ENCODE peak calls at places on chromosomes 3 and 15, in six cellular contexts. M is glutamatergic neuron; G is cardiac muscle cell; V is CD8-positive, alpha-beta T cell; B is progenitor cell of endocrine pancreas; J is GM13976. C is an unnamed sample.

GRCh38 chr3:165103616-165104015 is 25.3 kb upstream of the SI start:
- DNase-seq in M (no peak), G (no peak), V (no peak), B (no peak), J (no peak), C (no peak)

GRCh38 chr3:155843569-155843968 is 10.7 kb downstream of the SLC33A1 start:
- DNase-seq in M (no peak), G (no peak), V (no peak), B (no peak), J (no peak), C (no peak)

GRCh38 chr3:52141751-52142150 is 12.5 kb downstream of the POC1A start:
- DNase-seq in M (no peak), G (no peak), V (no peak), B (no peak), J (no peak), C (no peak)

GRCh38 chr3:126959921-126960603 is 22.9 kb upstream of the PLXNA1 start:
- DNase-seq in M (peak; percentile 26), G (peak; percentile 43), V (no peak), B (no peak), J (no peak), C (no peak)

GRCh38 chr15:80773122-80773551 is 6.0 kb upstream of the CEMIP start:
- DNase-seq in M (no peak), G (no peak), V (no peak), B (no peak), J (no peak), C (no peak)

GRCh38 chr3:55780913-55781312 is 293.8 kb upstream of the WNT5A start:
- DNase-seq in M (no peak), G (no peak), V (no peak), B (no peak), J (no peak), C (no peak)

GRCh38 chr15:68411276-68411675 is 20.7 kb downstream of the ITGA11 start:
- DNase-seq in M (no peak), G (no peak), V (peak; percentile 19), B (no peak), J (no peak), C (no peak)

GRCh38 chr3:119257654-119258410 is 17.2 kb upstream of the B4GALT4 start:
- DNase-seq in M (no peak), G (peak; percentile 54), V (no peak), B (no peak), J (peak; percentile 17), C (no peak)

GRCh38 chr15:39925112-39925830 is 5.2 kb upstream of the GPR176 start:
- DNase-seq in M (no peak), G (no peak), V (no peak), B (no peak), J (no peak), C (no peak)

GRCh38 chr3:42079701-42080323 is 11.3 kb upstream of the TRAK1 start:
- DNase-seq in M (no peak), G (no peak), V (no peak), B (no peak), J (no peak), C (no peak)

GRCh38 chr3:22971497-22971896 is 231.6 kb upstream of the UBE2E2 start:
- DNase-seq in M (no peak), G (no peak), V (no peak), B (no peak), J (no peak), C (no peak)

DNA sequence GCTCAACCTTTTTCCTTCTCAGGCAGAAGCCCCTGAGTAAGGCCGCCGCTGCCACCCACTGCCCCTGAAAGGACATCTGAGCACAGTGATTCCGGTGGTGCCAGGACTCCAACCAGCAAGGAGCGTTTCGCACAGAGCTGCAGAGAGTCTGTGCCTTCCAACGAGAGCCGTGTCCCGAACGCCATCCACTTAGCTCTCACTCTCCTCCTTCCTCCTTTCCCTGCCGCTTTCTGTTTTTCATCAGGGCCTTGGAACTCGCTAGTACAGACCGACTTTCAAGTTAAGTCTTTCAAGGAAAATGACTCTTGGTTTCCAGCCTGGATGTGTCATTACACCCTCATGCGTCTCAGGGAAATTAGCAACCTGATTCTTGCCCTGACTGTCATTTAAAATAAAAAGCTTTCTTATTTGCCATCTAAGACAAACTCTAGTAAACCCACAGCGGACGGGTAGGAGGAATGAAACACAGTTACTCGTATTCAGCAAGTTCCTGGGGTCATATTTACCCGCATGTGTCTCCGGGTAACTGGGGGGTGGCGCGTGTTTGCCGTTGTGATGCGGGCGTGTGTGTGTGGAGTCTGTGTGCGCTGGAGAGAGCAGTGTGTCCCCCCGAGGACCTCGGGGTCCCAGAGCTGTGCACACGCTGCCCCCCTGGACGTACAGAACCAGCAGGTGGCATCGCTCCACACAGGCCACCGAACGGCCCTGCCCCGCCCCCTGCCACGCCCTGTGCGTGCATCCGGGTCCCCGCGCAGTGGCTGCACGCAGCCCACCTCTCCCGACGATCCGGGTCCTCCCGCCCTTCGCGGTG is 30.4 kb upstream of the ALDH1A3 start:
- DNase-seq in M (peak; percentile 67), G (peak; percentile 44), V (peak; percentile 77), B (peak; percentile 23), J (peak; percentile 80), C (peak; percentile 69)
- TF ChIP-seq CTCF in M (no peak), G (peak; percentile 32), V (no peak), B (no peak), J (peak; percentile 27), C (peak; percentile 18)

DNA sequence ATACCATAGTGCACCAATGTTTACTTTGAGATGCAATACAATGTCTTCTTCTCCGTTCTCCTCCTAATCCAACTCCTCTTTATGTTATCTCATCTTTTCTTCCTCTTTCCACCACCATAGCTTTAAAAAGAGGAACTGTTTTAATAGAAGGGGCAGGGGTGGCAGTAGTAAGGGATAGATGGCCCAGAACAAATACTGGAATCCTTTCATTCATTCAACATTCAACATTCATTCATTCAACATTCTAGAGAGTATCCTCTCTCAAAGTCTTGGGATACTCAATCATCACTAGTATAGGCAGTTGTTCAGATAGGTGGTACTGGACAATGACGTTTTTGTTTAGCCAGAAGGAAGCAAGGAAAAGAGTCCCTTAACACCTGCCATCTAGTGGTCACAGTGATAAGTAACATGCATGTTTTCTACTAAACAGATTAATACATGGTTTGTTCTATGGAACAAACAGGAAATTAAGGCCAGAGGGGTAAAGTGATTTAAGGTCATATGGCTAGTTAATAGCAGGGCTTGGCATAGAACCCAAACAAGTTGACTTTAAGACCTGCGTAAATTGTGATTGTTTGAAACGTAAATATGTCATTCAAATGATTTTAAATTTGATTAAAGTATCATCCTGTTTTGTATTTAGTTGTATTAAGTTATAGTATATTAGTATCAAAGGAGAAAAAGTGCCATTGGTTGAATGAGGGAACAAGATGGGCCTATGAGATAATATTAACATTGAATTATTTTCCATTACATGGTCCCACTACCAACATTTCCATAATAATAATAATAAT is 26.9 kb upstream of the EHHADH start:
- DNase-seq in M (no peak), G (peak; percentile 77), V (no peak), B (no peak), J (peak; percentile 59), C (peak; percentile 55)
- TF ChIP-seq CTCF in M (peak; percentile 87), G (peak; percentile 68), V (peak; percentile 53), B (peak; percentile 65), J (peak; percentile 40), C (peak; percentile 39)

GRCh38 chr3:69020424-69020823 is 6.9 kb upstream of the EOGT start:
- DNase-seq in M (no peak), G (no peak), V (no peak), B (no peak), J (no peak), C (no peak)
- TF ChIP-seq CTCF in M (peak; percentile 15), G (peak; percentile 35), V (peak; percentile 39), B (peak; percentile 45), J (no peak), C (peak; percentile 27)

DNA sequence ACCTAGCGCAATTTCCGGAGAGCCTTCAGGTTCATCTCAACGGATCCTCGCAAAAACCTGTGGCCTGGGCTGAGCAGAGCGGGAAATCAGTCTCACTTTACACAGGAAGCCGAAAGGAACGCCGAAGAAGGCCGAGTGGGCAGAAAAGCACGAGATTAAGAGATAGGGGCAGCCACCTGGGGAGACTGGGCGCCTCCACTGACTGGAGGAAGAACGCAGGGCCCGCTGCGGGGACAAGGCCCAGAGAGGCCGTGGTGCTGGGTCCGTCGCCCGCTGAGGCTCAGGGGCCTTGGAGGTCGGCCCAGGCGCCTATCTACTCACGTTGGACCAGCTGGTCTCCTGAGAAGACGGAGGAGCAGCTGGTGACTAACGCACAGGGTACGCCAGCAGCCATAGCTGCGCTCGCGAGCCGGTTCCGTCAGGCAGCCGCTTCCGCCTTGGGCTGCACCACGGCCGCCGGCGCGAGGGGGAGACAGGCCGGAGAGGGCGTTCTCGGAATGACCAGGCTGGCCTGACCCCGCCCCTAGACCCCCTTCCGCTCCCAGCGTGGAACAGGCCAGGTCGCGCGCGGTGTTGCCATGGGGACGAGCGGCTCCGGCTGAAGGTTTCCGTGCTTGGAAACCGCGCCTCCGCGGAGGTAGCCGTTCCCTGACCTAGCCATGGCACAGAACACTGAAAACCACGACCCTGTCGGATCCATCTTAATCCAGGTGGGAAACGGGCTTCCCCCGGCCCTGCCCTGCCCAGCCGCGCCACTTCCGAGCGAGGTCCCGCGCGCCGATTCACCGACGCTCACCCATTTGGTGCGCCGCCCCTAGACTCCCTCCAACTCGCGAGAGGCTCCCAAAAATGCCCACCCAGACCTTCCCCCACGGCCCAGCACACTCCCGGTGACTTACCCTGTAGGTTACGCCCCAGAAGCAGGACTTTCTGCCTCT is at the start of the genes AAGAB and IQCH:
- DNase-seq in M (peak; percentile 100), G (peak; percentile 99), V (peak; percentile 99), B (peak; percentile 100), J (peak; percentile 99), C (peak; percentile 99)
- TF ChIP-seq CTCF in M (no peak), G (no peak), V (no peak), B (no peak), J (no peak), C (no peak)

GRCh38 chr15:55562601-55563000 is 25.5 kb downstream of the PYGO1 start:
- DNase-seq in M (no peak), G (no peak), V (no peak), B (no peak), J (no peak), C (no peak)

DNA sequence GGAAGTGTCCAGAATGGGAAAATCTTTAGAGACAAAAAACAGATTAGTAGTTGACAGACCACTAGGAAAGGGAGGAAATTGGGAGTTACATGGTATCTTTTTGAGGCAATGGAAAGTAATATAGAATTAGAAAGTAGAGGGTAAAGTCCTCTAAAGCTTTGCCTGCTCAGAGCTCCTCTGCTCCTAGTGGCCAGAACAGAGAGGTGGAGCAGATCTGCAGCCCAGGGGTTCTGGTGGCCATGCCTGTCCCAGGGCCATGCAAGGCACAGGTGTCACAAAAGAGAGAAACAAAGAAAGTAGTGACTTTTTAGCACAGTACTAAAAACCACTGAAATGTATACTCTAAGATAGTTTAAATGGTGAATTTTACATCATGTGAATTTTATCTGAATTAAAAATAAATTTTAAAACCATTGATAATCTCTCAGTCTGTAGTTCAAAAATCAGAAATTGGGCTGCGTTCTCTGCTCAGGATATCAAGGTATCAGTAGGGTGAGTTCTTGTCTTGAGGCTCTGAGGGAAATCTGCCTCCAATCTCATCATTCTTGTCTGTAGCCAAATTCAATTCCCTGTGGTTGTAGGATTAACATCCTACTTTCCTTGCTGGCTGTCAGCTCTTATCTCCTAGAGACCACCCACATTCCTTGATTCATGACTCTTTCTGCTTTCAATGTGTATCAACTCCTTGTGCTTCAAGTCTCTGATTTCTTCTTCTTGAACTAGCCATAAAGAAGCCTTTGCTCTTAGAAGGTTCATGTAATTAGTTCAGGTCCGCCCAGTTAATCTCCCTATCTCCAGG is 23.6 kb downstream of the PYGO1 start:
- DNase-seq in M (no peak), G (no peak), V (no peak), B (no peak), J (no peak), C (no peak)
- TF ChIP-seq CTCF in M (no peak), G (no peak), V (no peak), B (peak; percentile 12), J (no peak), C (no peak)